ENCODE peak calls at places on chromosome 2, in six cellular contexts. A is A172; I is hypothalamus; D is NCI-H748 treated with DMSO at 0.1 percent for 48 hours; K is stimulated activated CD4-positive, alpha-beta T cell treated with anti-CD3 and anti-CD28 coated beads, Interleukin-1b, Interleukin-23, amount 100 ng/mL, for 1 hour; Z is NAMALWA. L is an unnamed sample.

GRCh38 chr2:216499641-216500218 is 1.1 kb downstream of the RPL37A start:
- DNase-seq in A (no peak), I (no peak), D (no peak), K (no peak), Z (no peak), L (no peak)

GRCh38 chr2:74418312-74418711 is 3.1 kb downstream of the C2orf81 start:
- DNase-seq in A (no peak), I (no peak), D (no peak), K (no peak), Z (no peak), L (no peak)

GRCh38 chr2:35946431-35946991 is 409.1 kb upstream of the CRIM1 start:
- DNase-seq in A (no peak), I (no peak), D (no peak), K (no peak), Z (no peak), L (no peak)

GRCh38 chr2:190664240-190664639 is 15.4 kb downstream of the NAB1 start:
- DNase-seq in A (peak), I (no peak), D (no peak), K (no peak), Z (no peak), L (no peak)

GRCh38 chr2:220278022-220278421 is 650.6 kb downstream of the SLC4A3 start:
- DNase-seq in A (no peak), I (no peak), D (no peak), K (no peak), Z (no peak), L (no peak)

GRCh38 chr2:20052872-20053281 is 1.4 kb upstream of the LAPTM4A start:
- DNase-seq in A (peak), I (no peak), D (peak), K (no peak), Z (peak), L (no peak)

GRCh38 chr2:70977605-70978205 is 725 bp upstream of the ANKRD53 start:
- DNase-seq in A (no peak), I (no peak), D (no peak), K (no peak), Z (no peak), L (peak)

GRCh38 chr2:208371634-208371935 is 35.0 kb upstream of the PTH2R start:
- DNase-seq in A (no peak), I (no peak), D (no peak), K (no peak), Z (no peak), L (no peak)

GRCh38 chr2:108418416-108418815 is 30.6 kb upstream of the GCC2 start:
- DNase-seq in A (no peak), I (no peak), D (no peak), K (no peak), Z (no peak), L (no peak)

GRCh38 chr2:180359522-180360282 is 352.6 kb upstream of the CWC22 start:
- DNase-seq in A (peak), I (no peak), D (no peak), K (no peak), Z (peak), L (peak)

GRCh38 chr2:160305081-160305750 is 105.1 kb upstream of the ITGB6 start:
- DNase-seq in A (no peak), I (no peak), D (no peak), K (no peak), Z (no peak), L (no peak)

GRCh38 chr2:70939001-70939846 is 3.5 kb downstream of the ATP6V1B1 start:
- DNase-seq in A (no peak), I (no peak), D (no peak), K (no peak), Z (no peak), L (no peak)

GRCh38 chr2:74349889-74350288 is 6.7 kb upstream of the SLC4A5 start:
- DNase-seq in A (no peak), I (no peak), D (no peak), K (no peak), Z (no peak), L (no peak)

GRCh38 chr2:98875081-98875728 is 60.8 kb downstream of the CRACDL start:
- DNase-seq in A (no peak), I (no peak), D (no peak), K (no peak), Z (no peak), L (no peak)

GRCh38 chr2:100752628-100753333 is 67.2 kb upstream of the NPAS2 start:
- DNase-seq in A (peak), I (no peak), D (no peak), K (no peak), Z (no peak), L (no peak)

GRCh38 chr2:231480781-231481180 is 16.5 kb upstream of the NCL start:
- DNase-seq in A (no peak), I (no peak), D (no peak), K (no peak), Z (no peak), L (no peak)